ENCODE peak calls at places on chromosomes 12 and 14, in ten cellular contexts. H is endothelial cell of umbilical vein; Z is heart left ventricle; J is left ventricle myocardium inferior; X is OCI-LY7; E is foreskin keratinocyte; G is Karpas-422; Y is hepatocyte; B is A549; T is CD4-positive, alpha-beta memory T cell. W is an unnamed sample.

GRCh38 chr12:3035815-3036702 is 41.1 kb upstream of the TSPAN9 start:
- DNase-seq in X (no peak), T (no peak), E (no peak), Y (no peak), Z (no peak), J (no peak), G (peak; percentile 52), H (peak; percentile 30), B (no peak), W (no peak)

GRCh38 chr12:52436828-52437474 is 2.8 kb upstream of the KRT75 start:
- DNase-seq in G (no peak), B (no peak), Y (no peak), J (no peak), E (no peak), Z (no peak), H (no peak), T (no peak), X (no peak), W (no peak)

GRCh38 chr12:127277882-127278281 is 989.1 kb upstream of the TMEM132C start:
- DNase-seq in X (no peak), B (no peak), Y (no peak), E (no peak), T (no peak), H (no peak), Z (no peak), J (no peak), G (no peak), W (no peak)

GRCh38 chr12:7905071-7905470 is 30.9 kb downstream of the SLC2A3 start:
- DNase-seq in G (no peak), X (no peak), T (no peak), Z (no peak), Y (no peak), J (no peak), H (peak; percentile 82), E (no peak), B (no peak), W (no peak)

GRCh38 chr12:66137937-66138336 is 7.4 kb upstream of the LLPH start:
- DNase-seq in H (no peak), Y (no peak), Z (no peak), J (no peak), G (no peak), E (peak; percentile 54), T (no peak), X (no peak), B (no peak), W (no peak)

GRCh38 chr12:26929590-26929989 is 8.2 kb downstream of the INTS13 start:
- DNase-seq in G (no peak), Y (no peak), H (no peak), B (no peak), X (no peak), T (no peak), Z (no peak), J (no peak), E (no peak), W (no peak)

GRCh38 chr12:123845881-123846280 is 83.8 kb downstream of the DNAH10 start:
- DNase-seq in T (no peak), Y (no peak), Z (no peak), J (no peak), X (no peak), G (no peak), H (no peak), E (no peak), B (no peak), W (no peak)

GRCh38 chr12:46221255-46222128 is 47.4 kb downstream of the SLC38A1 start:
- DNase-seq in T (no peak), Y (no peak), H (peak; percentile 62), J (no peak), X (no peak), Z (no peak), E (peak; percentile 49), B (no peak), G (no peak), W (no peak)

GRCh38 chr12:953776-954175 is 4.3 kb upstream of the RAD52 start:
- DNase-seq in J (no peak), X (no peak), H (peak; percentile 46), B (no peak), E (peak; percentile 82), T (no peak), Z (no peak), Y (no peak), G (no peak), W (no peak)

GRCh38 chr12:96034631-96035282 is 630 bp downstream of the LTA4H start:
- DNase-seq in B (no peak), E (peak; percentile 29), T (no peak), X (peak; percentile 32), H (peak; percentile 52), Y (peak; percentile 62), G (peak; percentile 59), J (no peak), Z (no peak), W (no peak)

GRCh38 chr12:80810874-80811273 is 94.2 kb downstream of the MYF5 start:
- DNase-seq in Y (no peak), J (no peak), H (no peak), G (peak; percentile 16), Z (no peak), B (no peak), X (no peak), E (no peak), T (no peak), W (no peak)

GRCh38 chr14:77098470-77099353 is 654 bp downstream of the CIPC start:
- DNase-seq in X (peak; percentile 20), Y (peak; percentile 58), E (no peak), G (peak; percentile 62), B (no peak), T (no peak), Z (peak; percentile 74), J (peak; percentile 77), H (peak; percentile 30), W (no peak)

GRCh38 chr14:76772300-76773187 is 11.3 kb downstream of the VASH1 start:
- DNase-seq in B (no peak), X (no peak), G (no peak), J (peak; percentile 60), Z (peak; percentile 87), H (peak; percentile 95), T (no peak), Y (peak; percentile 65), E (no peak), W (no peak)

GRCh38 chr14:94388896-94389469 is 581 bp upstream of the SERPINA1 start:
- DNase-seq in H (no peak), B (no peak), E (no peak), Y (no peak), Z (no peak), J (no peak), G (no peak), T (no peak), X (no peak), W (no peak)

GRCh38 chr12:23084236-23084995 is 459.4 kb downstream of the ETNK1 start:
- DNase-seq in J (no peak), X (no peak), E (peak; percentile 100), Z (no peak), T (no peak), G (no peak), B (peak; percentile 59), Y (peak; percentile 38), H (peak; percentile 94), W (no peak)

GRCh38 chr12:16492240-16492639 is 113.7 kb downstream of the LMO3 start:
- DNase-seq in B (peak; percentile 9), J (no peak), Z (no peak), X (no peak), Y (no peak), E (no peak), G (no peak), H (no peak), T (no peak), W (no peak)

GRCh38 chr12:2136901-2137300 is 84.1 kb downstream of the CACNA1C start:
- DNase-seq in X (no peak), G (no peak), T (no peak), Z (no peak), B (no peak), H (no peak), Y (no peak), E (no peak), J (no peak), W (no peak)

GRCh38 chr14:88986146-88986841 is 161.8 kb downstream of the TTC8 start:
- DNase-seq in E (peak; percentile 51), X (no peak), G (no peak), H (no peak), J (peak; percentile 18), T (no peak), B (peak; percentile 84), Y (peak; percentile 53), Z (peak; percentile 8), W (no peak)

GRCh38 chr12:114996382-114996781 is 312.4 kb upstream of the TBX3 start:
- DNase-seq in H (no peak), X (no peak), Z (no peak), B (no peak), E (no peak), T (no peak), Y (no peak), J (no peak), G (no peak), W (no peak)
- H3K4me1 ChIP-seq in H (no peaks in the 10 kb centered on the region), X (peaks cover 37% of the 10 kb centered on the region), Z (peaks cover 10% of the 10 kb centered on the region), B (peaks cover 30% of the 10 kb centered on the region), E (no peaks in the 10 kb centered on the region), T (no peaks in the 10 kb centered on the region), Y (peaks cover 29% of the 10 kb centered on the region), J (peaks cover 10% of the 10 kb centered on the region), G (peaks cover 5% of the 10 kb centered on the region), W (no peaks in the 10 kb centered on the region)

DNA sequence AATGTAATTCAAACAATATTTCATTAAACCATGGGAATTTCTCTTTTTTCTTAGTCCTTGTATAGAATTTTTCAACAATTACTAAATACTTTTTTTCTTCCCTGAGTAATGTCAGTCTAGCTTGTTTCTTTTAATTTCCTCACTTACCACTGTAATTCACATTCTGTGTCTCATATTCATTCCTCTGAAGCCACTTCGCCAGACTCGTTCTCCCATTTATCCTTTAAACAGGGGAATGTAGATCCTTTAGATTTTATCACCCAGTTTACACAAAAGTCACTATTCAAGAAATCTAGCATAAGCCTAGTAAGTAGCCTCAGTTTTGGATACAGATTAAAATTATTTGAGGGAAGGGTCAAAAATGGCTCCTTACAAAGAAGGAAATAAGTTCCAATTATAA is 6.8 kb downstream of the USP15 start:
- DNase-seq in B (no peak), H (no peak), X (no peak), Z (no peak), T (no peak), Y (no peak), J (no peak), G (no peak), E (no peak), W (no peak)
- H3K4me1 ChIP-seq in B (peaks cover 34% of the 10 kb centered on the region), H (peaks cover 22% of the 10 kb centered on the region), X (peaks cover 37% of the 10 kb centered on the region), Z (peaks cover 80% of the 10 kb centered on the region), T (peaks cover 97% of the 10 kb centered on the region), Y (peaks cover 11% of the 10 kb centered on the region), J (peaks cover 96% of the 10 kb centered on the region), G (peaks cover 55% of the 10 kb centered on the region), E (peaks cover 28% of the 10 kb centered on the region), W (peaks cover 89% of the 10 kb centered on the region)

GRCh38 chr12:132508248-132508740 is 18.3 kb downstream of the FBRSL1 start:
- DNase-seq in E (no peak), X (no peak), J (no peak), Z (no peak), T (no peak), Y (no peak), B (no peak), H (no peak), G (no peak), W (no peak)
- H3K4me1 ChIP-seq in E (no peaks in the 10 kb centered on the region), X (no peaks in the 10 kb centered on the region), J (peaks cover 62% of the 10 kb centered on the region), Z (peaks cover 68% of the 10 kb centered on the region), T (peaks cover 36% of the 10 kb centered on the region), Y (peaks cover 28% of the 10 kb centered on the region), B (peaks cover 14% of the 10 kb centered on the region), H (peaks cover 16% of the 10 kb centered on the region), G (peaks cover 4% of the 10 kb centered on the region), W (peaks cover 42% of the 10 kb centered on the region)

DNA sequence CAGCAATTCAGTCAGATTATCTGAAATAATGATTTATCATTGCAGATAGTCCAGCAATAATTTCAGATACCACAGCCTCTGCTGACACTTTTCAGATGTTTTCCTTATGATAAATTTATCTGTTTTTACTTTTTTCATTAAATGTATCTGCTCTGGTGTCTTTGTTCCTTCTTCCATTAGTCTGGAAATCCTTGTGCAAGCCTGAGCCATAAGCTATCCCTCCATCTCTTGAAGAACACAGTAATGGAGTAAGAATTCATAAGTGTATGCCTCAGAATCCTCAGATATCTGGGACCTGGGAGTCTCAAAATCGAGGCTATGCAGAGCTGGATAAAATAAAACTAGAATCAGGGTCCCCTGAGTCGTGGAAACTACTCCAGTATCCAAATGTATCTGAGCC is 146.5 kb upstream of the KRR1 start:
- DNase-seq in G (no peak), X (no peak), T (no peak), E (no peak), Z (no peak), J (no peak), B (no peak), H (no peak), Y (no peak), W (no peak)
- H3K4me1 ChIP-seq in G (peaks cover 8% of the 10 kb centered on the region), X (no peaks in the 10 kb centered on the region), T (peaks cover 9% of the 10 kb centered on the region), E (peaks cover 56% of the 10 kb centered on the region), Z (no peaks in the 10 kb centered on the region), J (no peaks in the 10 kb centered on the region), B (peaks cover 47% of the 10 kb centered on the region), H (peaks cover 47% of the 10 kb centered on the region), Y (no peaks in the 10 kb centered on the region), W (no peaks in the 10 kb centered on the region)